ENCODE peak calls at places on chromosomes 16 and 17, in seven cellular contexts. F, R, W, S, V, H and E are unnamed samples.

GRCh38 chr17:81514735-81515529 is 2.3 kb upstream of the ACTG1 start:
- DNase-seq in H (peak; percentile 32), F (peak; percentile 80), S (peak; percentile 77), V (no peak), W (peak; percentile 94), R (peak; percentile 85), E (no peak)

GRCh38 chr16:56610017-56610608 is 1.7 kb downstream of the MT2A start:
- DNase-seq in S (peak; percentile 67), W (peak; percentile 85), R (peak; percentile 96), V (no peak), H (no peak), F (no peak), E (no peak)

GRCh38 chr16:54175552-54176375 is 110.8 kb downstream of the IRX3 start:
- DNase-seq in V (no peak), F (peak; percentile 35), S (no peak), W (no peak), R (peak; percentile 46), H (no peak), E (no peak)

GRCh38 chr17:27579304-27579703 is 51.7 kb upstream of the LGALS9 start:
- DNase-seq in V (no peak), R (no peak), S (no peak), W (no peak), H (no peak), F (no peak), E (no peak)

GRCh38 chr17:36652716-36653115 is 51.3 kb downstream of the MRM1 start:
- DNase-seq in H (no peak), W (no peak), S (no peak), F (no peak), V (no peak), R (peak; percentile 17), E (no peak)

GRCh38 chr17:29116652-29117439 is 63.4 kb downstream of the MYO18A start:
- DNase-seq in H (no peak), W (peak; percentile 93), R (peak; percentile 74), F (peak; percentile 30), V (no peak), S (peak; percentile 77), E (no peak)

GRCh38 chr16:56389554-56389953 is 35.8 kb downstream of the AMFR start:
- DNase-seq in R (peak; percentile 97), V (no peak), S (no peak), F (no peak), H (no peak), W (no peak), E (no peak)

GRCh38 chr17:78307887-78308633 is 51.8 kb downstream of the SOCS3 start:
- DNase-seq in R (no peak), S (no peak), W (no peak), F (no peak), V (no peak), H (no peak), E (no peak)

GRCh38 chr17:74408262-74408661 is 23.6 kb upstream of the GPRC5C start:
- DNase-seq in R (peak; percentile 14), H (no peak), V (no peak), S (no peak), W (no peak), F (peak; percentile 26), E (no peak)

GRCh38 chr16:69894675-69895074 is 56.5 kb upstream of the CLEC18A start:
- DNase-seq in F (no peak), H (no peak), V (no peak), R (no peak), W (no peak), S (no peak), E (no peak)

GRCh38 chr17:67109111-67109510 is 64.8 kb downstream of the CACNG1 start:
- DNase-seq in H (no peak), W (no peak), R (no peak), F (no peak), V (no peak), S (no peak), E (no peak)

GRCh38 chr17:76120658-76121008 is 17.0 kb upstream of the EXOC7 start:
- DNase-seq in W (no peak), H (no peak), V (no peak), R (no peak), F (no peak), S (no peak), E (no peak)

GRCh38 chr17:62172492-62173291 is 107.6 kb upstream of the MED13 start:
- DNase-seq in W (no peak), H (no peak), S (no peak), R (no peak), F (no peak), V (no peak), E (no peak)

GRCh38 chr16:85733839-85734170 is 17.1 kb downstream of the C16orf74 start:
- DNase-seq in S (no peak), R (peak; percentile 52), F (no peak), W (no peak), H (no peak), V (no peak), E (no peak)

GRCh38 chr16:69405757-69406156 is 18.7 kb upstream of the CYB5B start:
- DNase-seq in F (no peak), V (no peak), H (no peak), W (no peak), S (no peak), R (no peak), E (no peak)

GRCh38 chr17:41211845-41212466 is 14.5 kb upstream of the KRTAP9-2 start:
- DNase-seq in H (no peak), R (peak; percentile 8), W (no peak), V (peak; percentile 73), S (no peak), F (peak; percentile 79), E (no peak)

GRCh38 chr17:5020502-5021023 is 14.7 kb downstream of the SLC52A1 start:
- DNase-seq in V (no peak), F (no peak), R (no peak), H (no peak), W (no peak), S (no peak), E (no peak)

GRCh38 chr17:30358055-30358760 is 20.5 kb upstream of the CPD start:
- DNase-seq in V (no peak), R (no peak), S (no peak), H (no peak), W (no peak), F (no peak), E (no peak)

GRCh38 chr16:27777527-27777926 is 227.6 kb downstream of the KATNIP start:
- DNase-seq in R (no peak), F (no peak), W (peak; percentile 62), V (no peak), H (no peak), S (no peak), E (no peak)

GRCh38 chr17:82050152-82050760 is 1.4 kb downstream of the RFNG start:
- DNase-seq in V (no peak), R (no peak), W (no peak), F (no peak), H (no peak), S (no peak), E (no peak)

GRCh38 chr17:82023447-82024241 is 539 bp downstream of the LRRC45 start:
- DNase-seq in W (no peak), R (no peak), V (no peak), H (no peak), S (no peak), F (no peak), E (no peak)

GRCh38 chr17:30921544-30922196 is at the start of gene ADAP2:
- DNase-seq in R (no peak), V (no peak), H (no peak), S (no peak), W (peak; percentile 82), F (no peak), E (no peak)